ENCODE peak calls at places on chromosomes 6 and 20, in nine cellular contexts. U, T, E, I, M, D, Q, K and Z are unnamed samples.
A peak's percentile ranks its signal among the peaks of the same experiment; 100 is the strongest.

GRCh38 chr6:145850671-145851070 is 36.1 kb upstream of the FBXO30 start:
- DNase-seq in U (no peak), M (no peak), Q (no peak), I (no peak), K (no peak), E (no peak), D (no peak), T (no peak), Z (no peak)

GRCh38 chr6:11815231-11815630 is 36.6 kb upstream of the ADTRP start:
- DNase-seq in U (no peak), Q (peak; percentile 87), M (no peak), K (no peak), I (no peak), E (no peak), D (no peak), T (no peak), Z (no peak)

GRCh38 chr6:67350729-67351128 is 1284.4 kb upstream of the ADGRB3 start:
- DNase-seq in U (no peak), D (no peak), I (no peak), Q (no peak), K (no peak), E (no peak), T (no peak), M (no peak), Z (no peak)

GRCh38 chr6:109165392-109165964 is 70.2 kb downstream of the CEP57L1 start:
- DNase-seq in M (no peak), Q (peak; percentile 70), E (peak; percentile 40), U (peak; percentile 15), D (no peak), K (no peak), T (no peak), I (no peak), Z (no peak)

GRCh38 chr20:23884136-23884770 is 4.7 kb upstream of the CST5 start:
- DNase-seq in K (no peak), Q (no peak), M (no peak), U (no peak), I (no peak), E (no peak), D (no peak), T (no peak), Z (no peak)

GRCh38 chr20:1010659-1011058 is 8.5 kb upstream of the RSPO4 start:
- DNase-seq in I (no peak), E (no peak), T (peak; percentile 29), Q (no peak), K (no peak), D (no peak), M (peak; percentile 83), U (no peak), Z (no peak)

GRCh38 chr20:19774086-19774933 is 16.3 kb downstream of the RIN2 start:
- DNase-seq in T (no peak), M (no peak), I (no peak), K (no peak), E (no peak), Q (no peak), D (no peak), U (no peak), Z (no peak)

GRCh38 chr6:97316982-97317381 is 34.0 kb upstream of the MMS22L start:
- DNase-seq in D (no peak), E (no peak), Q (no peak), I (no peak), M (no peak), T (no peak), U (no peak), K (no peak), Z (no peak)

GRCh38 chr6:45366534-45366933 is 11.2 kb downstream of the SUPT3H start:
- DNase-seq in T (no peak), Q (no peak), I (no peak), U (no peak), M (no peak), K (no peak), E (no peak), D (no peak), Z (no peak)

GRCh38 chr6:168724033-168724432 is 283.0 kb downstream of the SMOC2 start:
- DNase-seq in D (no peak), I (no peak), E (no peak), U (no peak), T (no peak), Q (no peak), M (no peak), K (no peak), Z (no peak)

GRCh38 chr6:168862346-168862980 is 391.2 kb downstream of the THBS2 start:
- DNase-seq in M (no peak), I (no peak), T (peak; percentile 76), E (no peak), K (no peak), D (no peak), U (no peak), Q (no peak), Z (no peak)

GRCh38 chr20:1417273-1417672 is 24.4 kb upstream of the FKBP1A start:
- DNase-seq in D (no peak), U (no peak), K (no peak), I (no peak), E (no peak), T (no peak), Q (peak; percentile 49), M (no peak), Z (no peak)

GRCh38 chr6:138833819-138834539 is 38.1 kb downstream of the ECT2L start:
- DNase-seq in Q (no peak), D (no peak), U (no peak), K (no peak), E (peak; percentile 21), M (no peak), T (no peak), I (no peak), Z (no peak)

DNA sequence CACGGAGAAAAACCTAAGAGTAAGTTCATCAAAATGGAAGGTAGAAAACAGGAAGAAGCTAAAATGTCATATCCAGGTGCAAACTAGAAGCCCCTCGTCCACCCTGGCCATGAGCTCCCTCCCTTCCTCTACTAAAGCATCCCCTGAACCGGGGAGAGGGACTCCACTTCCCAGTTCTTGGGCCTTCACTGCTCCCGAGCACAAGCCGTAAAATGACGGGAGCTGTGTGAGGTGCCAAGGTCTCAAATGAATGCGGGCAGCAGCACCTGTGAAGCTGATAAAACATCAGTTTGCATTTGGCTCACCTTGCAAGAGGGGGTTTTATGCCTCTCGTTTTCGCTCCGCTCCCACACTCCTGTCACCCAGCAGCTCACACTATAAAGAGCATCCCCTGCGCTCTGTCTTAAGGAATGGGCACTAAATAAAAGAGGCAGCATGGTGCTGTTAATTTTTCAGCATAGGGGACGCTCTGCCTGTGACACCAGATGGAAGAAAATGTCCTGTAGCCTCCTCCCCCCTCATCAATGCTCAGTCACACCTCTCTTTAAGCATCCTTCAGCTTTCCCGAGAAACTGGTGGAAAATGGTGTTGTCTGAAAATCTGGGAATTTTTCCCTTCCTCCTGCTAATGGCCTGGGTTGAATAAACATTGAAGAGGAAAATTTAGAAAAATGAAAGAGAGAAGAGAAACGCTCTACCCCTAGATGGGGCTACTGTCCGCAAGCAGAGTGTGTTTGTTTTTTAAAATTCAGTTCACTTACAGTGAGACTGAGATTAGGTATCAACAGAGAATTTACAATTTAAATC is 563.0 kb upstream of the AGPAT4 start:
- DNase-seq in K (no peak), M (no peak), T (no peak), D (no peak), U (no peak), I (no peak), Q (no peak), E (peak; percentile 25), Z (no peak)
- TF ChIP-seq CTCF in K (no peak), M (no peak), T (no peak), D (no peak), U (peak; percentile 33), I (no peak), Q (no peak), E (peak; percentile 65), Z (no peak)

GRCh38 chr6:106512048-106512957 is 117.0 kb downstream of the RTN4IP1 start:
- DNase-seq in M (peak; percentile 83), I (no peak), E (peak; percentile 63), Q (no peak), D (peak; percentile 77), T (peak; percentile 94), U (peak; percentile 92), K (peak; percentile 77), Z (no peak)

GRCh38 chr6:106508836-106509235 is 120.5 kb downstream of the RTN4IP1 start:
- DNase-seq in M (no peak), Q (peak; percentile 52), T (no peak), K (no peak), U (no peak), D (no peak), I (no peak), E (no peak), Z (no peak)

GRCh38 chr6:106510090-106510970 is 119.0 kb downstream of the RTN4IP1 start:
- DNase-seq in I (no peak), K (peak; percentile 73), E (peak; percentile 33), Q (no peak), M (peak; percentile 87), D (peak; percentile 40), U (peak; percentile 86), T (peak; percentile 92), Z (no peak)

GRCh38 chr6:106511274-106512047 is 117.8 kb downstream of the RTN4IP1 start:
- DNase-seq in Q (no peak), E (no peak), M (peak; percentile 34), T (peak; percentile 89), D (peak; percentile 58), K (peak; percentile 63), I (no peak), U (peak; percentile 39), Z (no peak)

GRCh38 chr6:106509420-106510089 is 119.7 kb downstream of the RTN4IP1 start:
- DNase-seq in T (no peak), E (no peak), U (no peak), D (no peak), M (peak; percentile 62), I (no peak), K (peak; percentile 57), Q (no peak), Z (no peak)
- TF ChIP-seq CTCF in T (no peak), E (no peak), U (no peak), D (no peak), M (peak; percentile 13), I (no peak), K (peak; percentile 44), Q (no peak), Z (no peak)

GRCh38 chr6:21593927-21594421 is 423 bp downstream of the SOX4 start:
- DNase-seq in T (no peak), K (peak; percentile 11), U (peak; percentile 41), D (no peak), E (peak; percentile 40), Q (peak; percentile 72), I (no peak), M (peak; percentile 69), Z (no peak)
- TF ChIP-seq CTCF in T (no peak), K (no peak), U (no peak), D (no peak), E (no peak), Q (no peak), I (no peak), M (no peak), Z (no peak)

DNA sequence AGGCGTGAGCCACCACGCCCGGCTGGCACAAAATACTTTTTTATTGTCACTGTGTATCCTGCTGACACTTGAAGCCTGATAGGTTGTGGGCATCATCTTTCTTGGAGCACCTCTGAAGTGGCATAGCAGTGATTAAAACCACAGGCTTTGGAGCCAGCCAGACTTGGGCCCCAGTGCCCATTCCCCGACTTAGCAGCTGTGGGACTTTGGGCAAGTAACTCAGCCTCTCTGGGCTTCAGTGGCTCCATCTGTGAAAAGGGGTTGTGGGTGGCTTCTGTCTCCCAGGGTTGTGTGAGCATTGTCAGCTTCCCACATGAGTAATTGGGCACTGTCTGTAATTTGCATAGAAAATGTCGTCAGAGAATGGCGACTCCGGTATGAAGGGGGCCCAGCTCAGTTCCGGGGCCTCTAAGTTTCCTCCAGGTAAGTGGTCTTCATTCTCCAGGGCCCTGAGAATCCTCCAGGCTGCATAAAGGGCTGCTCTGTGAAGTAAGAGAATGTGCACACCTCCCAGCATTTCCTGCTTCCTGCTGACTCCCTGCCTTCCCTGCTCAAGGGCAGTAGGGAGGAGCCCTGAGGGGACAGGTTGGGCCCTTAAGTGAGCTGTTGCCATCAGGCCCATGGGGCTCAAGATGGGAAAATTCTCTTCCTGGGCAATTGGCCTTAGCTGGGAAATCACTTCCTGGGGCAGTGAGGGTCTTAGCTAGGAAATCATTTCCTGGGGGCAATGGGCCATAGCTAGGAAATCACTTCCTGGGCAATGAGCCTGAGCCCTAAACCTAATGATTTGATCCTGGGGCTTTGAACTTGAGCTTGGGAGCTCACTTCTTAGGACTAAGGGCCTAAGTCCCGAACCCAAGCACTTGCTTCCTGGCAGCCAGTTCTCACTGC is 27.2 kb downstream of the ARHGAP40 start:
- DNase-seq in D (no peak), K (no peak), M (no peak), T (no peak), E (no peak), Q (no peak), I (no peak), U (no peak), Z (no peak)
- TF ChIP-seq CTCF in D (no peak), K (no peak), M (no peak), T (no peak), E (no peak), Q (no peak), I (no peak), U (no peak), Z (no peak)